ENCODE peak calls at places on chromosomes 6 and 20, in seven cellular contexts. V is IMR-90, G is stomach, R is ovary, Y is spleen, S is transverse colon, L is heart left ventricle. H is an unnamed sample.

GRCh38 chr6:155882527-155883333 is 427.1 kb upstream of the NOX3 start:
- DNase-seq in R (no peak), L (no peak), V (peak; percentile 21), Y (no peak), S (no peak), G (no peak), H (no peak)

GRCh38 chr6:22558288-22558882 is 11.0 kb upstream of the HDGFL1 start:
- DNase-seq in L (no peak), G (no peak), Y (no peak), S (no peak), V (peak; percentile 21), R (no peak), H (no peak)

GRCh38 chr20:19658137-19658536 is 99.9 kb upstream of the RIN2 start:
- DNase-seq in V (no peak), R (no peak), S (peak; percentile 55), Y (peak; percentile 87), G (peak; percentile 28), L (no peak), H (no peak)

GRCh38 chr20:8250539-8251200 is 118.6 kb downstream of the PLCB1 start:
- DNase-seq in S (no peak), L (no peak), Y (no peak), V (no peak), R (no peak), G (no peak), H (no peak)

GRCh38 chr6:56155634-56156141 is 91.7 kb downstream of the COL21A1 start:
- DNase-seq in R (no peak), S (no peak), V (no peak), G (no peak), L (no peak), Y (no peak), H (no peak)

GRCh38 chr6:124956018-124956417 is 6.2 kb upstream of the RNF217 start:
- DNase-seq in Y (no peak), G (no peak), L (no peak), V (no peak), S (no peak), R (no peak), H (no peak)

GRCh38 chr6:4908062-4908461 is 95.8 kb downstream of the RPP40 start:
- DNase-seq in L (no peak), G (no peak), Y (no peak), R (no peak), V (no peak), S (peak; percentile 36), H (no peak)

GRCh38 chr6:33744001-33744848 is 2.5 kb downstream of the IP6K3 start:
- DNase-seq in V (peak; percentile 70), R (peak; percentile 68), G (peak; percentile 75), L (peak; percentile 72), Y (peak; percentile 85), S (peak; percentile 85), H (no peak)

GRCh38 chr6:105326838-105327745 is 75.8 kb downstream of the PREP start:
- DNase-seq in V (peak; percentile 83), S (no peak), L (no peak), Y (no peak), G (no peak), R (no peak), H (no peak)

GRCh38 chr20:33704197-33704924 is 15.7 kb downstream of the PXMP4 start:
- DNase-seq in S (no peak), R (no peak), V (no peak), Y (no peak), L (no peak), G (no peak), H (no peak)

GRCh38 chr6:118296129-118296852 is 251.8 kb upstream of the PLN start:
- DNase-seq in Y (no peak), R (no peak), L (no peak), G (no peak), S (no peak), V (no peak), H (no peak)

GRCh38 chr6:150514806-150515362 is 84.8 kb upstream of the PLEKHG1 start:
- DNase-seq in R (no peak), L (no peak), G (no peak), Y (no peak), V (no peak), S (no peak), H (no peak)

GRCh38 chr20:61218886-61219480 is 33.1 kb upstream of the CDH4 start:
- DNase-seq in V (peak; percentile 60), R (no peak), Y (no peak), L (no peak), G (no peak), S (no peak), H (no peak)

GRCh38 chr20:40961686-40962640 is 66.7 kb upstream of the TOP1 start:
- DNase-seq in Y (no peak), R (no peak), L (no peak), S (no peak), V (peak; percentile 7), G (peak; percentile 9), H (no peak)

GRCh38 chr6:106177786-106178185 is 91.7 kb downstream of the PRDM1 start:
- DNase-seq in V (no peak), R (no peak), L (no peak), S (no peak), Y (no peak), G (no peak), H (no peak)

GRCh38 chr20:19889011-19889953 is 127.9 kb upstream of the NAA20 start:
- DNase-seq in S (peak; percentile 32), G (no peak), L (peak; percentile 76), R (peak; percentile 54), V (peak; percentile 76), Y (peak; percentile 80), H (no peak)

GRCh38 chr6:107132330-107132954 is 17.1 kb upstream of the BEND3 start:
- DNase-seq in L (peak; percentile 30), G (no peak), Y (no peak), R (no peak), V (no peak), S (no peak), H (no peak)

GRCh38 chr20:23482138-23482537 is 8.8 kb upstream of the CST8 start:
- DNase-seq in V (no peak), R (no peak), G (no peak), S (no peak), Y (no peak), L (no peak), H (no peak)

GRCh38 chr20:44089987-44090674 is 96.9 kb downstream of the JPH2 start:
- DNase-seq in S (peak; percentile 27), L (no peak), V (peak; percentile 69), R (no peak), G (no peak), Y (no peak), H (no peak)

GRCh38 chr20:22861231-22861980 is 173.7 kb upstream of the SSTR4 start:
- DNase-seq in Y (no peak), V (peak; percentile 10), R (no peak), G (no peak), S (no peak), L (no peak), H (no peak)

GRCh38 chr6:26009817-26010216 is 47.2 kb downstream of the TRIM38 start:
- DNase-seq in Y (no peak), R (no peak), L (no peak), G (no peak), V (peak; percentile 32), S (no peak), H (no peak)

GRCh38 chr6:3227363-3228045 is at the start of gene TUBB2B:
- DNase-seq in Y (no peak), R (no peak), S (no peak), G (no peak), V (peak; percentile 37), L (peak; percentile 43), H (no peak)

GRCh38 chr6:10177703-10178102 is 237.2 kb downstream of the TFAP2A start:
- DNase-seq in V (no peak), S (no peak), Y (no peak), G (no peak), L (no peak), R (no peak), H (no peak)

GRCh38 chr6:157550114-157550989 is 169.4 kb downstream of the ZDHHC14 start:
- DNase-seq in S (no peak), R (no peak), G (no peak), V (no peak), Y (no peak), L (no peak), H (no peak)

GRCh38 chr6:19535351-19535750 is 301.8 kb upstream of the ID4 start:
- DNase-seq in R (no peak), V (no peak), G (no peak), Y (no peak), S (no peak), L (no peak), H (no peak)

GRCh38 chr20:45456632-45457031 is 12.9 kb upstream of the WFDC2 start:
- DNase-seq in R (no peak), L (no peak), V (no peak), G (peak; percentile 70), S (peak; percentile 71), Y (no peak), H (no peak)

GRCh38 chr20:10910535-10911239 is 236.9 kb upstream of the JAG1 start:
- DNase-seq in S (no peak), V (no peak), R (no peak), Y (no peak), G (no peak), L (peak; percentile 26), H (no peak)
- TF ChIP-seq CTCF in S (no peak), V (no peak), R (no peak), Y (no peak), G (no peak), L (peak; percentile 2), H (peak; percentile 20)

GRCh38 chr6:29649701-29650673 is 6.9 kb upstream of the MOG start:
- DNase-seq in G (peak; percentile 99), Y (peak; percentile 99), R (peak; percentile 98), S (peak; percentile 99), V (peak; percentile 94), L (peak; percentile 99), H (peak; percentile 89)
- TF ChIP-seq POLR2A in G (peak; percentile 62), Y (peak; percentile 78), R (peak; percentile 72), S (peak; percentile 90), V (peak; percentile 29), L (peak; percentile 89), H (peak; percentile 85)

DNA sequence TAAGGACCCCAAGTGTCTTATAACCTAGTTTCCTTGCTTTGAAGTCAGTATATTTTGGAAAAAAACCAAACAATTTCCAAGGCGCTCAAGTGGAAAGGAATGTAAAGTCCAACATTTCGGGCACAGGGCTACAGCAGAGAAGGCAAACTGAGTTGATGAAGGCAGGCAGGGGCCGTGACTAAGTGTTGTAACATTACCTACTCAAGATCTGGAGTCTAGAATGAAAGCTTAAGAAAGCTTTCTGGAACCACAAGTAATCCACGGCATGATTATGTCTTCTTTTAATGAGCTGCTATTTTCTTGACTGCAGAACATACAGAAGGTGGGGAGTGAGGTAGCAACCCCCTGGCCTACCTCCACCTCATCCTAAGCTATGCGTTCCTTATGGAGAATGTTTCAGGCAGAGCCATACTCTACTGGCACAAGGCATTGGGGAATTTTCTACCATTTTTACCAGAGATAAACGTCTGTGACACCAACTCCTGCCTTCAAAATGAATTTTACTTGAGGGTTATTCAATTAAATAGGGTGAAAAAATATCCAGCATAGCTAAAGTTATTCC is 4.3 kb downstream of the PPP1R10 start:
- DNase-seq in Y (no peak), L (no peak), G (no peak), R (no peak), S (no peak), V (peak; percentile 58), H (no peak)
- H3K36me3 ChIP-seq in Y (peaks cover 2% of the 10 kb centered on the region), L (peaks cover 21% of the 10 kb centered on the region), G (peaks cover 39% of the 10 kb centered on the region), R (no peaks in the 10 kb centered on the region), S (no peaks in the 10 kb centered on the region), V (peaks cover 33% of the 10 kb centered on the region), H (no peaks in the 10 kb centered on the region)

GRCh38 chr6:160755168-160755567 is 53.1 kb downstream of the PLG start:
- DNase-seq in S (no peak), Y (no peak), L (no peak), R (no peak), V (no peak), G (no peak), H (no peak)

GRCh38 chr6:160756021-160756420 is 54.0 kb downstream of the PLG start:
- DNase-seq in R (no peak), G (no peak), V (no peak), Y (no peak), S (no peak), L (no peak), H (no peak)

GRCh38 chr6:160750276-160750689 is 48.2 kb downstream of the PLG start:
- DNase-seq in R (no peak), Y (no peak), S (no peak), L (no peak), G (no peak), V (no peak), H (no peak)
- TF ChIP-seq CTCF in R (no peak), Y (no peak), S (no peak), L (no peak), G (no peak), V (no peak), H (peak; percentile 39)